ENCODE peak calls at places on chromosome 13, in seven cellular contexts. One of them, this sample, is unnamed.

GRCh38 chr13:74661851-74662250 is 527.6 kb upstream of the KLF12 start:
- DNase-seq in fibroblast of mammary gland: peak
- DNase-seq in cardiac fibroblast: no peak
- DNase-seq in AG04449: peak
- DNase-seq in spleen: no peak
- DNase-seq in tibial artery: no peak
- DNase-seq in WTC11: no peak
- DNase-seq in this sample: no peak

GRCh38 chr13:101454767-101455166 is 2.3 kb downstream of the ITGBL1 start:
- DNase-seq in tibial artery: no peak
- DNase-seq in fibroblast of mammary gland: no peak
- DNase-seq in AG04449: no peak
- DNase-seq in cardiac fibroblast: peak
- DNase-seq in WTC11: no peak
- DNase-seq in spleen: no peak
- DNase-seq in this sample: no peak

GRCh38 chr13:49791214-49791752 is 1.2 kb downstream of the KPNA3 start:
- DNase-seq in cardiac fibroblast: peak
- DNase-seq in spleen: no peak
- DNase-seq in WTC11: no peak
- DNase-seq in tibial artery: no peak
- DNase-seq in fibroblast of mammary gland: peak
- DNase-seq in AG04449: no peak
- DNase-seq in this sample: peak

GRCh38 chr13:27967736-27968315 is 1.3 kb downstream of the CDX2 start:
- DNase-seq in spleen: no peak
- DNase-seq in tibial artery: no peak
- DNase-seq in WTC11: no peak
- DNase-seq in AG04449: no peak
- DNase-seq in fibroblast of mammary gland: no peak
- DNase-seq in cardiac fibroblast: no peak
- DNase-seq in this sample: no peak

GRCh38 chr13:111153977-111154332 is 38.8 kb downstream of the ARHGEF7 start:
- DNase-seq in tibial artery: peak
- DNase-seq in spleen: no peak
- DNase-seq in cardiac fibroblast: no peak
- DNase-seq in fibroblast of mammary gland: peak
- DNase-seq in WTC11: no peak
- DNase-seq in AG04449: no peak
- DNase-seq in this sample: no peak

GRCh38 chr13:62551588-62551987 is 1135.9 kb upstream of the PCDH20 start:
- DNase-seq in tibial artery: no peak
- DNase-seq in WTC11: no peak
- DNase-seq in cardiac fibroblast: no peak
- DNase-seq in AG04449: no peak
- DNase-seq in fibroblast of mammary gland: no peak
- DNase-seq in spleen: no peak
- DNase-seq in this sample: no peak

GRCh38 chr13:32642858-32643257 is 56.6 kb downstream of the PDS5B start:
- DNase-seq in spleen: no peak
- DNase-seq in AG04449: no peak
- DNase-seq in fibroblast of mammary gland: no peak
- DNase-seq in cardiac fibroblast: no peak
- DNase-seq in WTC11: no peak
- DNase-seq in tibial artery: no peak
- DNase-seq in this sample: no peak

GRCh38 chr13:50390503-50391248 is 375.4 kb downstream of the KCNRG start:
- DNase-seq in spleen: no peak
- DNase-seq in cardiac fibroblast: no peak
- DNase-seq in WTC11: no peak
- DNase-seq in tibial artery: no peak
- DNase-seq in AG04449: no peak
- DNase-seq in fibroblast of mammary gland: no peak
- DNase-seq in this sample: no peak

DNA sequence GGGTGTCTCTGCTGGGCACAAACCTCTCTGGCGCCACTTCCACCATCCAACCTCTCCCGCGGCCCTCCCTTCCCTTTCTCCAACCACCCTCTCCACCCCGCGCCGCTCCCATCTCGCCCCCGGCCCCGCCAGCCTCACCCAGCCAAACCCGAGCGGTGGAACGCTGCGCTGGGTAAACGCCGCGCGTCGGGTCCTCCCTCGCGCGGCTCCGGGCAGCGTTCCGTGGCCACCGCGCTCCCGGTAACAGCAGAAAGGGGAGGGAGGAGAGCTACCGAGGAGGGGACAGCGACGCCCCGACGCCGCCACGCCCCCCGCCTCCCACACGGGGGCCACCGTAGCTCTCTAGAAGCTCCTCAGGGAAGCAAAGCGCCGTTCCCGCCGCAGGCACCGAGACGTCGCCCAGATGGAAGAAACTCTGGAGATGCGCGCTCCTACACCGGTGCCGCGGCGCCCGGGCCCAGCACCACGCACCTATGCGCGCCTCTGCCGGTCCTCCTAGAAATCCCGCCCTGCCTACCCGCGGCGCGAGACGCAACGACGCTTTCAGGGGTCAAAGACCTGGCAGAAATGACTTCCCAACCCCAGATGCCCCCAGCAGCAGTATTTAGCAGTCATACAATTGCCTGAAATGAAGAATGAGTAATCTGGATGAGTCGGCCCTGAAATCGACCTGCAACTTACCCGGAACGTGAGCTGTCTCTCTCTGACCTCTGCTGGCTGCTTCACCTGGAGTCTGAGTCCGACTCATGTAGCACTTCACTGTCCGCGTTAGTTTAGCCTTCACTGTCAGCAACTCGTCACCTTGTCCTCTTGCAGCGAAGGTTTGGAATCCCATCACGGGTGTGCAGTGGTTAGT is at the start of gene RUBCNL:
- DNase-seq in spleen: peak
- DNase-seq in WTC11: peak
- DNase-seq in fibroblast of mammary gland: peak
- DNase-seq in cardiac fibroblast: no peak
- DNase-seq in tibial artery: no peak
- DNase-seq in AG04449: no peak
- DNase-seq in this sample: peak
- TF ChIP-seq CTCF in spleen: peak
- TF ChIP-seq CTCF in WTC11: no peak
- TF ChIP-seq CTCF in fibroblast of mammary gland: no peak
- TF ChIP-seq CTCF in cardiac fibroblast: no peak
- TF ChIP-seq CTCF in tibial artery: no peak
- TF ChIP-seq CTCF in AG04449: no peak
- TF ChIP-seq CTCF in this sample: no peak

GRCh38 chr13:44436589-44437337 is 63.1 kb downstream of the SERP2 start:
- DNase-seq in WTC11: peak
- DNase-seq in AG04449: peak
- DNase-seq in cardiac fibroblast: peak
- DNase-seq in spleen: peak
- DNase-seq in fibroblast of mammary gland: peak
- DNase-seq in tibial artery: peak
- DNase-seq in this sample: peak

GRCh38 chr13:44438234-44438579 is 64.6 kb downstream of the SERP2 start:
- DNase-seq in cardiac fibroblast: no peak
- DNase-seq in WTC11: no peak
- DNase-seq in AG04449: no peak
- DNase-seq in tibial artery: no peak
- DNase-seq in spleen: no peak
- DNase-seq in fibroblast of mammary gland: no peak
- DNase-seq in this sample: no peak

GRCh38 chr13:44435142-44435982 is 61.7 kb downstream of the SERP2 start:
- DNase-seq in spleen: peak
- DNase-seq in tibial artery: peak
- DNase-seq in cardiac fibroblast: peak
- DNase-seq in AG04449: peak
- DNase-seq in fibroblast of mammary gland: peak
- DNase-seq in WTC11: peak
- DNase-seq in this sample: peak

GRCh38 chr13:44439615-44440014 is 66.0 kb downstream of the SERP2 start:
- DNase-seq in tibial artery: no peak
- DNase-seq in WTC11: no peak
- DNase-seq in fibroblast of mammary gland: no peak
- DNase-seq in spleen: no peak
- DNase-seq in AG04449: no peak
- DNase-seq in cardiac fibroblast: peak
- DNase-seq in this sample: no peak

DNA sequence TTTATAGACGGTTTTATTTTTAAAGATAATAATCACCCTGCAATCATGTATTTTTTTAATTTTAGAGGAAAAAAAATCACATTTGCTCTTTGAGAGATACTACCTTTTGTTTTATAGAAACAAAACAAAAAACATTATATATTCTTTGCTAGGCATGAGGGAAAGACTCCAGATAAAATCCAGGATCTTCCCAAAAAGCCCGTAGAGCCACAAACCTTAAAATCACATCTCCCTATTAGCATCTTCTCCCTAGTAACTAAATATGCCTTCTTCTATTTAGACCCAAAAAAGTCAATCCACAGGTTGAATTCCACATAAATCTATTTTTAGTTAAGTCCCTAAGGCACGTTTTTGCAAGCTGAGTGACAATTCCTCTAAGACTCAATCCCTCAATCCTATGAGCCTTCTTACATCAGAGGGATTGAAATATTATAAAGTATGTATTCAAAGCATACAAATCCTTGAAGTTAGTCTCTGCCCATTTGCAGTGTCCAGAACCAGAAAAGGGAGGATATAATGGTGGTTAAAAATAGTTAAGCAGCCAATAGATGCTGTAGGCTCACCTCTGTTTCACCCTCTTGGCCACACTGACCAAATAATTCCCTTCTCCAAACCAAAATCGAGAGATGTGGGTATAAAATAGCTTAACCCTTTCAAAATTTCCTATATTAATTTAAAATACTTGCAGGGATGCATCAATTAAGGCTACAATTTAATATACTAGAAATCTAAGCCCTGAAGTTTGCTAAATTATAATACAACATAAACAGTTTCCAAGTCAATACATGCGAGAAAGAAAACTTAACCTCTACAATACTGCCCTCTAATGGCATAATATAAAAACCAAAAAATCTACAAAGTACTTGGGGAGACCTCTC is 64.0 kb downstream of the SERP2 start:
- DNase-seq in spleen: no peak
- DNase-seq in AG04449: peak
- DNase-seq in tibial artery: no peak
- DNase-seq in cardiac fibroblast: peak
- DNase-seq in WTC11: no peak
- DNase-seq in fibroblast of mammary gland: peak
- DNase-seq in this sample: no peak
- TF ChIP-seq CTCF in spleen: peak
- TF ChIP-seq CTCF in AG04449: no peak
- TF ChIP-seq CTCF in tibial artery: peak
- TF ChIP-seq CTCF in cardiac fibroblast: no peak
- TF ChIP-seq CTCF in WTC11: peak
- TF ChIP-seq CTCF in fibroblast of mammary gland: peak
- TF ChIP-seq CTCF in this sample: no peak

GRCh38 chr13:31408927-31409326 is 209.2 kb downstream of the B3GLCT start:
- DNase-seq in fibroblast of mammary gland: no peak
- DNase-seq in spleen: no peak
- DNase-seq in cardiac fibroblast: no peak
- DNase-seq in WTC11: no peak
- DNase-seq in tibial artery: no peak
- DNase-seq in AG04449: no peak
- DNase-seq in this sample: no peak

GRCh38 chr13:31413531-31413930 is 213.8 kb downstream of the B3GLCT start:
- DNase-seq in tibial artery: no peak
- DNase-seq in WTC11: no peak
- DNase-seq in AG04449: no peak
- DNase-seq in cardiac fibroblast: no peak
- DNase-seq in spleen: no peak
- DNase-seq in fibroblast of mammary gland: no peak
- DNase-seq in this sample: no peak

DNA sequence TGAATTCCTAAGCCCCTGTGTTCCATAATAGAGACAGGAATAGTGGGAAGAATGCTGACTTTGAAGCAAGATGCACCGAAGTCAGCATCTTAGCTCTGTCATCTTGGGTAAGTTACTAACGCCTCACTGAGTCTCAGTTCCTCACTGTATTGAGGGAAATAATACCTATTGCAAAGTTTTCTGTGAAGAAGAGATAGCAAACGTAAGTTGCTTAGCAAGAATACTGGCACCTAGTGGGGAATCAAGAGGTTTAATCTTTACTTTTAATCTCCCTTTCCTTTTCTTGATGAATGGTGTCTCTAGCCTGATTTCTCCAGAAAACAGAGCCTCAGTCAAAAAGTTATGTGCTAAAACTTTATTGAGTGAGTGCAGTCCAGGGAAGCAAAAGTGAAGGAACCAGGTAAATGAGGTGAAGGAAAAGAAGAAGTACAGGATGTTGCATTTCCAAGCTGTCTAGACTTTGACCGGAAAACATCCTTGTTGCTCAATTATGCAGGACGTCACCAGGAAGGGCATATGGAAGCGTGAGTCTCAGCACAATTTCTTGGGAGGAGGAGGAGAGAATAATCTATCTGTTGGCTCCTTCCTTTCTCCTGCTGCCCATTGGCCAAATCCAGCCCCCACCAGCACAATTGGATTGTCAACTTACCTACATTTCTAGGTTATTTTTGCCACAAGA is 210.0 kb downstream of the B3GLCT start:
- DNase-seq in WTC11: no peak
- DNase-seq in fibroblast of mammary gland: peak
- DNase-seq in AG04449: no peak
- DNase-seq in tibial artery: no peak
- DNase-seq in cardiac fibroblast: no peak
- DNase-seq in spleen: no peak
- DNase-seq in this sample: no peak
- TF ChIP-seq CTCF in WTC11: no peak
- TF ChIP-seq CTCF in fibroblast of mammary gland: peak
- TF ChIP-seq CTCF in AG04449: no peak
- TF ChIP-seq CTCF in tibial artery: no peak
- TF ChIP-seq CTCF in cardiac fibroblast: peak
- TF ChIP-seq CTCF in spleen: no peak
- TF ChIP-seq CTCF in this sample: no peak

DNA sequence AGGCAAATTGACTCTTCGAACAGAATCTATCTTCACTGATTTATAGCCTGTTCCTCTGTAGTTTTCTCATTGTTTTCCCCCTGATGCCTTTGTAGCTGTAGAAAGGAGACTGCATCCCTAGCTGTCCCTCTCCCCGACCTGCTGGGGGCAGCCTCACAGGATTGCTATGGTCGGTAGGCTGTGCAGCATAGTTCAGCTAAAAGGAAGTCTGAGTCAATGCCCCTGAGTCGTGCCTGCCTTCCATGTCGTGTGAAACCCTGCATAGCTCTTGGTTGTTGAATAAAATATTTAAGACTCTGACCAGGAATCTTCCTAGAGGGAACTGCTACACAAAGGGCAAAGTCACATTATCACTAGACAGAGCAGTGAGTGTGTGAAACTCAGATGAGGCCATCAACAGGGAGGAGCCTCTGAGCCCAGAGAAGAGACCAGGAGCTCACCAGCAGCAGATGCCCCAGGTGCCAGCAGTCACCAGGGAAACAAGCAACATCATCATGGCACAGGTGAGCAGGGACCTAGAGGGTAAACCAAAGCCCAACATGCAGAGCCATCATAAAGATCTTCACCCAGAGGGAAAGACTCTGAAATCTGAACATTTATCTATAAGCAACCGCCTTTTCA is 108.4 kb upstream of the NBEA start:
- DNase-seq in tibial artery: no peak
- DNase-seq in cardiac fibroblast: no peak
- DNase-seq in WTC11: peak
- DNase-seq in fibroblast of mammary gland: no peak
- DNase-seq in spleen: no peak
- DNase-seq in AG04449: no peak
- DNase-seq in this sample: no peak
- TF ChIP-seq CTCF in tibial artery: no peak
- TF ChIP-seq CTCF in cardiac fibroblast: no peak
- TF ChIP-seq CTCF in WTC11: no peak
- TF ChIP-seq CTCF in fibroblast of mammary gland: no peak
- TF ChIP-seq CTCF in spleen: no peak
- TF ChIP-seq CTCF in AG04449: no peak
- TF ChIP-seq CTCF in this sample: no peak

GRCh38 chr13:51665456-51665855 is 81.2 kb downstream of the WDFY2 start:
- DNase-seq in AG04449: no peak
- DNase-seq in WTC11: no peak
- DNase-seq in fibroblast of mammary gland: no peak
- DNase-seq in tibial artery: no peak
- DNase-seq in spleen: no peak
- DNase-seq in cardiac fibroblast: no peak
- DNase-seq in this sample: no peak
- TF ChIP-seq CTCF in AG04449: no peak
- TF ChIP-seq CTCF in WTC11: no peak
- TF ChIP-seq CTCF in fibroblast of mammary gland: no peak
- TF ChIP-seq CTCF in tibial artery: no peak
- TF ChIP-seq CTCF in spleen: no peak
- TF ChIP-seq CTCF in cardiac fibroblast: no peak
- TF ChIP-seq CTCF in this sample: no peak